ENCODE peak calls at places on chromosomes 12 and 14, in six cellular contexts. P is DMS53, V is AG08395, M is cardiac muscle cell, C is Calu3, O is left ventricle myocardium superior. F is an unnamed sample.

GRCh38 chr12:28872654-28873268 is 276.3 kb upstream of the FAR2 start:
- DNase-seq in P (peak; percentile 90), V (peak; percentile 68), M (peak; percentile 86), C (peak; percentile 79), O (peak; percentile 30), F (no peak)

GRCh38 chr12:30826276-30826675 is 71.5 kb upstream of the CAPRIN2 start:
- DNase-seq in P (no peak), V (no peak), M (no peak), C (no peak), O (no peak), F (no peak)

GRCh38 chr14:101408077-101408831 is 153.0 kb upstream of the DIO3 start:
- DNase-seq in P (no peak), V (peak; percentile 50), M (peak; percentile 69), C (no peak), O (no peak), F (no peak)

GRCh38 chr14:99181246-99181645 is 90.8 kb downstream of the BCL11B start:
- DNase-seq in P (no peak), V (no peak), M (no peak), C (no peak), O (no peak), F (no peak)

GRCh38 chr14:77424862-77425261 is 1.5 kb upstream of the NOXRED1 start:
- DNase-seq in P (no peak), V (no peak), M (no peak), C (no peak), O (no peak), F (no peak)

GRCh38 chr14:77111021-77111420 is 13.0 kb downstream of the CIPC start:
- DNase-seq in P (no peak), V (no peak), M (peak; percentile 32), C (no peak), O (no peak), F (no peak)

GRCh38 chr14:99725774-99726537 is 41.9 kb downstream of the CYP46A1 start:
- DNase-seq in P (peak; percentile 37), V (no peak), M (no peak), C (no peak), O (no peak), F (peak; percentile 8)

GRCh38 chr12:59834659-59835474 is 239.0 kb downstream of the SLC16A7 start:
- DNase-seq in P (peak; percentile 75), V (peak; percentile 17), M (peak; percentile 53), C (peak; percentile 18), O (no peak), F (no peak)

GRCh38 chr12:64102339-64102738 is 119.8 kb downstream of the KICS2 start:
- DNase-seq in P (no peak), V (no peak), M (peak; percentile 37), C (no peak), O (no peak), F (no peak)